ENCODE peak calls at places on chromosome 21, in four cellular contexts. Z, J, Y and R are unnamed samples.

GRCh38 chr21:37564341-37564923 is 197.9 kb downstream of the DYRK1A start:
- DNase-seq in Z (peak; percentile 93), J (peak; percentile 99), Y (peak; percentile 94), R (peak; percentile 99)

GRCh38 chr21:31696424-31696823 is 35.5 kb downstream of the SCAF4 start:
- DNase-seq in Z (no peak), J (no peak), Y (no peak), R (no peak)

GRCh38 chr21:46161800-46162592 is 6.6 kb upstream of the FTCD start:
- DNase-seq in Z (peak; percentile 61), J (no peak), Y (no peak), R (no peak)

GRCh38 chr21:34345892-34346291 is 17.9 kb upstream of the KCNE2 start:
- DNase-seq in Z (no peak), J (no peak), Y (no peak), R (no peak)

GRCh38 chr21:34669149-34669879 is 520 bp downstream of the CLIC6 start:
- DNase-seq in Z (no peak), J (no peak), Y (no peak), R (no peak)

GRCh38 chr21:45874716-45875415 is 106.7 kb upstream of the COL6A1 start:
- DNase-seq in Z (peak; percentile 61), J (peak; percentile 34), Y (peak; percentile 88), R (peak; percentile 99)

GRCh38 chr21:31501921-31502320 is 157.6 kb upstream of the SOD1 start:
- DNase-seq in Z (no peak), J (peak; percentile 71), Y (no peak), R (no peak)

GRCh38 chr21:45718413-45718812 is 74.9 kb downstream of the PCBP3 start:
- DNase-seq in Z (no peak), J (no peak), Y (no peak), R (no peak)

GRCh38 chr21:46063227-46063626 is 34.7 kb upstream of the COL6A2 start:
- DNase-seq in Z (no peak), J (no peak), Y (no peak), R (peak; percentile 51)

GRCh38 chr21:45974073-45975016 is 7.2 kb upstream of the COL6A1 start:
- DNase-seq in Z (peak; percentile 87), J (no peak), Y (no peak), R (peak; percentile 90)

GRCh38 chr21:41665766-41666595 is 100.9 kb downstream of the RIPK4 start:
- DNase-seq in Z (peak; percentile 63), J (no peak), Y (no peak), R (no peak)

GRCh38 chr21:32298658-32299081 is at the start of gene MRAP:
- DNase-seq in Z (no peak), J (no peak), Y (no peak), R (no peak)

GRCh38 chr21:41012425-41012824 is 155.5 kb upstream of the BACE2 start:
- DNase-seq in Z (no peak), J (no peak), Y (no peak), R (no peak)

GRCh38 chr21:30718239-30718909 is at the start of gene KRTAP21-3:
- DNase-seq in Z (no peak), J (peak; percentile 34), Y (no peak), R (no peak)

GRCh38 chr21:46122241-46122671 is 24.3 kb downstream of the COL6A2 start:
- DNase-seq in Z (peak; percentile 66), J (peak; percentile 15), Y (peak; percentile 81), R (peak; percentile 77)

GRCh38 chr21:46188226-46189212 is 4.3 kb upstream of the SPATC1L start:
- DNase-seq in Z (peak; percentile 64), J (peak; percentile 60), Y (no peak), R (peak; percentile 71)

GRCh38 chr21:29208666-29209059 is 78.2 kb downstream of the MAP3K7CL start:
- DNase-seq in Z (no peak), J (peak; percentile 46), Y (no peak), R (peak; percentile 76)

GRCh38 chr21:31609081-31609480 is 50.4 kb upstream of the SOD1 start:
- DNase-seq in Z (no peak), J (no peak), Y (no peak), R (no peak)

GRCh38 chr21:17427157-17427556 is 85.7 kb upstream of the CXADR start:
- DNase-seq in Z (no peak), J (no peak), Y (no peak), R (no peak)

GRCh38 chr21:28550057-28550825 is 442.4 kb downstream of the LTN1 start:
- DNase-seq in Z (no peak), J (no peak), Y (no peak), R (no peak)

GRCh38 chr21:42199488-42200463 is 19.2 kb upstream of the ABCG1 start:
- DNase-seq in Z (no peak), J (peak; percentile 97), Y (peak; percentile 39), R (peak; percentile 33)

GRCh38 chr21:14918542-14918941 is 146.3 kb downstream of the NRIP1 start:
- DNase-seq in Z (no peak), J (no peak), Y (no peak), R (no peak)

GRCh38 chr21:42026072-42026415 is 15.9 kb upstream of the ZBTB21 start:
- DNase-seq in Z (peak; percentile 53), J (no peak), Y (no peak), R (peak; percentile 35)

GRCh38 chr21:16040601-16041000 is 310.8 kb downstream of the USP25 start:
- DNase-seq in Z (no peak), J (peak; percentile 28), Y (no peak), R (peak; percentile 65)

GRCh38 chr21:41678016-41678935 is 88.6 kb downstream of the RIPK4 start:
- DNase-seq in Z (peak; percentile 65), J (peak; percentile 96), Y (no peak), R (no peak)

GRCh38 chr21:19704832-19705231 is 1293.4 kb upstream of the NCAM2 start:
- DNase-seq in Z (no peak), J (no peak), Y (no peak), R (no peak)

GRCh38 chr21:31873275-31873695 is 465 bp downstream of the HUNK start:
- DNase-seq in Z (no peak), J (no peak), Y (no peak), R (no peak)

DNA sequence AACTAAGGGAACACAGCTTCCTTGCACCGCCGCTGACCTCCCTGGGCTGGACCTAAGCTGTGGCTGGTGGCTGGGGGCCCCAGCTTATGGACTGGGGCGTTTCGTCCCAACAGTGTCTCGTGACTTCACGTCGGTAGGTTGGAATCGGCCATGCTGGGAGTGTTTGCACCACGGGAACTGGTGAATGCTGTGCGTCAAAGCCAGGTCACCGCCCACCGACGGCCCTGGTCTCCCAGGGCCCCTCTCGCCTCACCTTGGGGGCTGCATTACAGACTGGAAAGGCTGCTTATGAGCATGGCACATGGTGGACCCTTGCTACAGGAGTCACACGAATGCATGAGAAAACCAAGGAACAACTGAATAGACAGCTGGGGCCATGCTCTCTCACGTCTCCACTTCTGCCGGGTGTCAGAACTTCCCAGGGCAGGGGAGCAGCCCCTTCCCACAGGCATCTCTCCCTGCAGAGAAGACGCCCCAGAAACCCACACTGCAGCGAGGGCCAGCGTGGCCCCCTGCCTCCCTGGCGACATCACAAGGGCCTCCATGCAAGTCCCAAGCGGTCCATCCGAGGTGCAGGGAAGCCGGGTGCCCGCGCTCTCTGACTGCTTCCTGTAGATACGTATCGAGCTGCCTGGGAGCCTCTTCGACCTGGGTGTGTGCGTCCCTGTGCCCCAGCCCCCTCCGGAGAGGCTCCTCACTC is 81.7 kb downstream of the SIK1 start:
- DNase-seq in Z (no peak), J (no peak), Y (no peak), R (no peak)
- H3K4me3 ChIP-seq in Z (peak overlapping the region; percentile 17), J (no peak overlapping the region), Y (no peak overlapping the region), R (no peak overlapping the region)

DNA sequence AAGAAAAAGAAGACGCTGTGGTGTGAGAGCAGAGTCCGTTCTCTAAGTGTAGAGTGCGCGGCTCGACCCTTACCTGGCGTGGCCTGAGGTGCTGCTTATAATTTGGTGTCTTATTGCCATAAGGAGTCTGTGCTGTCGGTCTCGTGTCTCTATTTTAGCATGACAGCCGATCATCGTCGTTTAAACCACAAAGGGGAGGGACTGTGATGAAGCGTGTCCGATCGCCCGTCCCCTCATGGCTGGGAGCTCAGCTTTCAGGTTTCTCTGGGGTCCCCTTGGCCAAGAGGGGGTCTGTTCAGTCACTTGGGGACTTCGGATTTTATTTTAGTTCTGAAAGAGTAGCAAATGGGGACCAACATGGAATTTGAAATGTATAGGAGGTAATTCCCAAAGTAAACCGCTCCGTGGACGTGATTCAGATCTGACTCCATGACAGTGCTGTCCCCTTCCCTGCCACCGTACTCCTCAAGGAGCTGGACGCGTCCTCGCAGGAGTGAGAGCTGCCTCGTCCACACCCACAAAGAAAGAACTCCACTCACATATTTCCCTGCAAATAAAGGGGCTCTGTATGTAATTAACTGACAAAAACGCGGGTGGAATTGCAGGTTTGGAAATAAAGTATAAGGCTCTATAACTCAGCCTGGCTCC is 183.5 kb downstream of the ETS2 start:
- DNase-seq in Z (no peak), J (no peak), Y (no peak), R (no peak)
- H3K4me3 ChIP-seq in Z (no peak overlapping the region), J (no peak overlapping the region), Y (no peak overlapping the region), R (peak overlapping the region; percentile 2)

GRCh38 chr21:26528882-26529281 is 44.2 kb downstream of the CYYR1 start:
- DNase-seq in Z (no peak), J (peak; percentile 57), Y (no peak), R (no peak)

GRCh38 chr21:26529556-26529955 is 43.5 kb downstream of the CYYR1 start:
- DNase-seq in Z (no peak), J (no peak), Y (no peak), R (no peak)

GRCh38 chr21:26534517-26534916 is 38.6 kb downstream of the CYYR1 start:
- DNase-seq in Z (no peak), J (no peak), Y (no peak), R (no peak)

GRCh38 chr21:26532208-26532607 is 40.9 kb downstream of the CYYR1 start:
- DNase-seq in Z (no peak), J (no peak), Y (no peak), R (no peak)
- H3K4me3 ChIP-seq in Z (no peak overlapping the region), J (no peak overlapping the region), Y (no peak overlapping the region), R (no peak overlapping the region)

DNA sequence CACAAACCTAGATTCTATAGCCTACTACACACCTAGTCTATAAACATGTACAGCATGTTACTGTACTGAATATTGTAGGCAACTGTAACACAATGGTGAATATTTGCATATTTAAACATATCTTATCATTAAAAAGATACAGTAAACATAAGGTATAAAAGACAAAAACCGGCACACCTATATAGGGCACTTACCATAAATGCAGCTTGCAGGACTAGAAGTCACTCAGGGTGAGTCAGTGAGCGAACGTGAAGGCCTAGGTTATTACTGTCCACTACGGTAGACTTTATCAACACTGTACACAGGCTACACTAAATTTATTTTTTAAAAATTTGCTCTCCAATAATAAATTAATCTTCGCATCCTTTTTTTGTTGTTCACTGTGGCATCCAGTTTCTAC is 13.3 kb downstream of the PSMG1 start:
- DNase-seq in Z (no peak), J (no peak), Y (no peak), R (no peak)
- H3K4me3 ChIP-seq in Z (no peak overlapping the region), J (no peak overlapping the region), Y (no peak overlapping the region), R (no peak overlapping the region)

GRCh38 chr21:26169061-26169610 is 1.4 kb downstream of the APP start:
- DNase-seq in Z (peak; percentile 68), J (no peak), Y (no peak), R (peak; percentile 75)
- H3K4me3 ChIP-seq in Z (peak overlapping the region; percentile 81), J (peak overlapping the region; percentile 87), Y (peak overlapping the region; percentile 66), R (peak overlapping the region; percentile 89)